ENCODE peak calls at places on chromosome 11, in seven cellular contexts. One of them, this sample, is unnamed.
A peak's percentile ranks its signal among the peaks of the same experiment; 100 is the strongest.

GRCh38 chr11:44562836-44563460 is 2.5 kb upstream of the CD82 start:
- DNase-seq in OCI-LY7: no peak
- DNase-seq in mucosa of descending colon: no peak
- DNase-seq in iPS DF 6.9: no peak
- DNase-seq in pancreas: no peak
- DNase-seq in thoracic aorta: no peak
- DNase-seq in adrenal gland: no peak
- DNase-seq in this sample: no peak

GRCh38 chr11:27388869-27389268 is 25.9 kb upstream of the CCDC34 start:
- DNase-seq in adrenal gland: no peak
- DNase-seq in pancreas: no peak
- DNase-seq in mucosa of descending colon: no peak
- DNase-seq in thoracic aorta: no peak
- DNase-seq in iPS DF 6.9: no peak
- DNase-seq in OCI-LY7: no peak
- DNase-seq in this sample: no peak

GRCh38 chr11:73335204-73335923 is 27.3 kb downstream of the ARHGEF17 start:
- DNase-seq in pancreas: peak; percentile 85
- DNase-seq in iPS DF 6.9: no peak
- DNase-seq in adrenal gland: peak; percentile 80
- DNase-seq in thoracic aorta: peak; percentile 36
- DNase-seq in OCI-LY7: peak; percentile 77
- DNase-seq in mucosa of descending colon: peak; percentile 74
- DNase-seq in this sample: peak; percentile 95

GRCh38 chr11:61609000-61609969 is 28.4 kb upstream of the SYT7 start:
- DNase-seq in OCI-LY7: no peak
- DNase-seq in iPS DF 6.9: no peak
- DNase-seq in adrenal gland: no peak
- DNase-seq in pancreas: no peak
- DNase-seq in thoracic aorta: no peak
- DNase-seq in mucosa of descending colon: peak; percentile 76
- DNase-seq in this sample: no peak

GRCh38 chr11:123107945-123108344 is 46.0 kb upstream of the HSPA8 start:
- DNase-seq in iPS DF 6.9: no peak
- DNase-seq in thoracic aorta: no peak
- DNase-seq in adrenal gland: no peak
- DNase-seq in OCI-LY7: no peak
- DNase-seq in pancreas: no peak
- DNase-seq in mucosa of descending colon: no peak
- DNase-seq in this sample: no peak

GRCh38 chr11:10786451-10786850 is 22.3 kb downstream of the EIF4G2 start:
- DNase-seq in iPS DF 6.9: no peak
- DNase-seq in mucosa of descending colon: no peak
- DNase-seq in pancreas: no peak
- DNase-seq in adrenal gland: no peak
- DNase-seq in OCI-LY7: no peak
- DNase-seq in thoracic aorta: no peak
- DNase-seq in this sample: no peak

GRCh38 chr11:21105196-21105917 is 436.0 kb downstream of the NELL1 start:
- DNase-seq in thoracic aorta: no peak
- DNase-seq in OCI-LY7: no peak
- DNase-seq in iPS DF 6.9: peak; percentile 5
- DNase-seq in adrenal gland: no peak
- DNase-seq in mucosa of descending colon: no peak
- DNase-seq in pancreas: no peak
- DNase-seq in this sample: no peak

GRCh38 chr11:78380615-78381029 is 37.0 kb downstream of the GAB2 start:
- DNase-seq in OCI-LY7: no peak
- DNase-seq in adrenal gland: no peak
- DNase-seq in iPS DF 6.9: no peak
- DNase-seq in mucosa of descending colon: no peak
- DNase-seq in thoracic aorta: no peak
- DNase-seq in pancreas: no peak
- DNase-seq in this sample: peak; percentile 61

GRCh38 chr11:130783322-130783721 is 133.0 kb downstream of the SNX19 start:
- DNase-seq in pancreas: no peak
- DNase-seq in iPS DF 6.9: no peak
- DNase-seq in mucosa of descending colon: no peak
- DNase-seq in adrenal gland: no peak
- DNase-seq in thoracic aorta: no peak
- DNase-seq in OCI-LY7: no peak
- DNase-seq in this sample: no peak

GRCh38 chr11:73311394-73311869 is 3.4 kb downstream of the ARHGEF17 start:
- DNase-seq in pancreas: no peak
- DNase-seq in iPS DF 6.9: no peak
- DNase-seq in thoracic aorta: no peak
- DNase-seq in OCI-LY7: no peak
- DNase-seq in adrenal gland: no peak
- DNase-seq in mucosa of descending colon: no peak
- DNase-seq in this sample: no peak

GRCh38 chr11:8028766-8029165 is 41.6 kb downstream of the EIF3F start:
- DNase-seq in thoracic aorta: no peak
- DNase-seq in iPS DF 6.9: no peak
- DNase-seq in pancreas: no peak
- DNase-seq in OCI-LY7: no peak
- DNase-seq in adrenal gland: no peak
- DNase-seq in mucosa of descending colon: no peak
- DNase-seq in this sample: no peak

GRCh38 chr11:95327273-95327948 is 96.4 kb upstream of the SESN3 start:
- DNase-seq in iPS DF 6.9: no peak
- DNase-seq in OCI-LY7: no peak
- DNase-seq in mucosa of descending colon: no peak
- DNase-seq in pancreas: no peak
- DNase-seq in thoracic aorta: no peak
- DNase-seq in adrenal gland: no peak
- DNase-seq in this sample: no peak

GRCh38 chr11:11400121-11400520 is 47.1 kb upstream of the CSNK2A3 start:
- DNase-seq in thoracic aorta: no peak
- DNase-seq in iPS DF 6.9: no peak
- DNase-seq in mucosa of descending colon: no peak
- DNase-seq in pancreas: no peak
- DNase-seq in adrenal gland: no peak
- DNase-seq in OCI-LY7: no peak
- DNase-seq in this sample: no peak

GRCh38 chr11:77249427-77249826 is 52.1 kb downstream of the GDPD4 start:
- DNase-seq in pancreas: no peak
- DNase-seq in thoracic aorta: no peak
- DNase-seq in OCI-LY7: no peak
- DNase-seq in mucosa of descending colon: no peak
- DNase-seq in adrenal gland: no peak
- DNase-seq in iPS DF 6.9: no peak
- DNase-seq in this sample: no peak

GRCh38 chr11:82718307-82718706 is 15.4 kb downstream of the FAM181B start:
- DNase-seq in pancreas: no peak
- DNase-seq in mucosa of descending colon: no peak
- DNase-seq in OCI-LY7: peak; percentile 41
- DNase-seq in thoracic aorta: no peak
- DNase-seq in adrenal gland: peak; percentile 33
- DNase-seq in iPS DF 6.9: no peak
- DNase-seq in this sample: peak; percentile 81

GRCh38 chr11:99937330-99937729 is 749.8 kb upstream of the ARHGAP42 start:
- DNase-seq in thoracic aorta: no peak
- DNase-seq in pancreas: no peak
- DNase-seq in mucosa of descending colon: no peak
- DNase-seq in OCI-LY7: no peak
- DNase-seq in adrenal gland: no peak
- DNase-seq in iPS DF 6.9: no peak
- DNase-seq in this sample: no peak

GRCh38 chr11:1206391-1207271 is 16.2 kb upstream of the MUC5B start:
- DNase-seq in iPS DF 6.9: no peak
- DNase-seq in adrenal gland: peak; percentile 4
- DNase-seq in thoracic aorta: no peak
- DNase-seq in OCI-LY7: no peak
- DNase-seq in pancreas: no peak
- DNase-seq in mucosa of descending colon: no peak
- DNase-seq in this sample: no peak

GRCh38 chr11:44604171-44604581 is 38.7 kb downstream of the CD82 start:
- DNase-seq in iPS DF 6.9: no peak
- DNase-seq in thoracic aorta: peak; percentile 41
- DNase-seq in OCI-LY7: no peak
- DNase-seq in pancreas: no peak
- DNase-seq in mucosa of descending colon: no peak
- DNase-seq in adrenal gland: no peak
- DNase-seq in this sample: no peak

GRCh38 chr11:62958547-62959071 is 26.2 kb downstream of the SLC22A6 start:
- DNase-seq in OCI-LY7: no peak
- DNase-seq in mucosa of descending colon: no peak
- DNase-seq in pancreas: no peak
- DNase-seq in thoracic aorta: no peak
- DNase-seq in iPS DF 6.9: no peak
- DNase-seq in adrenal gland: peak; percentile 29
- DNase-seq in this sample: no peak

GRCh38 chr11:6606471-6607189 is 3.1 kb downstream of the ILK start:
- DNase-seq in iPS DF 6.9: peak; percentile 87
- DNase-seq in thoracic aorta: peak; percentile 90
- DNase-seq in OCI-LY7: peak; percentile 52
- DNase-seq in pancreas: peak; percentile 91
- DNase-seq in mucosa of descending colon: peak; percentile 92
- DNase-seq in adrenal gland: peak; percentile 92
- DNase-seq in this sample: peak; percentile 97

GRCh38 chr11:113153847-113154246 is 160.5 kb upstream of the TTC12 start:
- DNase-seq in adrenal gland: no peak
- DNase-seq in thoracic aorta: no peak
- DNase-seq in iPS DF 6.9: no peak
- DNase-seq in pancreas: no peak
- DNase-seq in mucosa of descending colon: no peak
- DNase-seq in OCI-LY7: no peak
- DNase-seq in this sample: peak; percentile 10

GRCh38 chr11:108019870-108020540 is 11.3 kb downstream of the CUL5 start:
- DNase-seq in thoracic aorta: no peak
- DNase-seq in mucosa of descending colon: no peak
- DNase-seq in adrenal gland: no peak
- DNase-seq in iPS DF 6.9: no peak
- DNase-seq in pancreas: no peak
- DNase-seq in OCI-LY7: no peak
- DNase-seq in this sample: peak; percentile 43

GRCh38 chr11:47523491-47524199 is 29.3 kb downstream of the CELF1 start:
- DNase-seq in thoracic aorta: peak; percentile 41
- DNase-seq in iPS DF 6.9: no peak
- DNase-seq in adrenal gland: peak; percentile 85
- DNase-seq in OCI-LY7: no peak
- DNase-seq in pancreas: no peak
- DNase-seq in mucosa of descending colon: no peak
- DNase-seq in this sample: peak; percentile 82

GRCh38 chr11:134843735-134844134 is 431.7 kb upstream of the B3GAT1 start:
- DNase-seq in iPS DF 6.9: no peak
- DNase-seq in thoracic aorta: no peak
- DNase-seq in mucosa of descending colon: no peak
- DNase-seq in adrenal gland: no peak
- DNase-seq in pancreas: no peak
- DNase-seq in OCI-LY7: no peak
- DNase-seq in this sample: no peak
- H3K4me1 ChIP-seq in iPS DF 6.9: no peaks in the 10 kb centered on the region
- H3K4me1 ChIP-seq in thoracic aorta: no peaks in the 10 kb centered on the region
- H3K4me1 ChIP-seq in mucosa of descending colon: no peaks in the 10 kb centered on the region
- H3K4me1 ChIP-seq in adrenal gland: no peaks in the 10 kb centered on the region
- H3K4me1 ChIP-seq in pancreas: no peaks in the 10 kb centered on the region
- H3K4me1 ChIP-seq in OCI-LY7: no peaks in the 10 kb centered on the region
- H3K4me1 ChIP-seq in this sample: no peaks in the 10 kb centered on the region

GRCh38 chr11:3380706-3381570 is 2.0 kb upstream of the ZNF195 start:
- DNase-seq in thoracic aorta: no peak
- DNase-seq in pancreas: no peak
- DNase-seq in adrenal gland: no peak
- DNase-seq in iPS DF 6.9: no peak
- DNase-seq in OCI-LY7: no peak
- DNase-seq in mucosa of descending colon: no peak
- DNase-seq in this sample: no peak
- H3K4me3 ChIP-seq in thoracic aorta: peak overlapping the region; percentile 65
- H3K4me3 ChIP-seq in pancreas: peak overlapping the region; percentile 7
- H3K4me3 ChIP-seq in adrenal gland: no peak overlapping the region
- H3K4me3 ChIP-seq in iPS DF 6.9: peak overlapping the region; percentile 59
- H3K4me3 ChIP-seq in OCI-LY7: no peak overlapping the region
- H3K4me3 ChIP-seq in mucosa of descending colon: no peak overlapping the region
- H3K4me3 ChIP-seq in this sample: peak overlapping the region; percentile 80

DNA sequence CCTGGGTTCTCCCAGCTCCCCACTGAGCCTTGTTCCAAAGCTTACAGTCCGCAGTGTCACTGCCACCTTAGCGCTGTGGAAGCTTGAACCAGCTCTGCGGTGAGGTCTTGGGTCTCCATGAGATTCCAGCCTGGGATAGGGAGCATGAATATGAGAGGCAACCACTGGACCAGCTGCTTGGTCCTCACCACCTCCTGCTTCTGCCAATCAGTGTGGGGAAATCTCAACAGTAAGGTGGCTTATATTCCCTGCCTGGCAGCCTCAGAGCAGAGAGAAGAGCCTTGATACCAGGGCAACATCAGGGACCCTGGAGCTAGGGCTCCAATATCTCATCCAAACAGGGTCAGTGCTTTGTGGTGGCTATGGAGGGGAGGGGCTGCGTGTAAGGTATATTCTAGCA is 912 bp downstream of the CD44 start:
- DNase-seq in OCI-LY7: no peak
- DNase-seq in mucosa of descending colon: no peak
- DNase-seq in pancreas: peak; percentile 34
- DNase-seq in thoracic aorta: no peak
- DNase-seq in adrenal gland: no peak
- DNase-seq in iPS DF 6.9: no peak
- DNase-seq in this sample: peak; percentile 62
- H3K4me1 ChIP-seq in OCI-LY7: peaks cover 20% of the 10 kb centered on the region
- H3K4me1 ChIP-seq in mucosa of descending colon: peaks cover 27% of the 10 kb centered on the region
- H3K4me1 ChIP-seq in pancreas: peaks cover 34% of the 10 kb centered on the region
- H3K4me1 ChIP-seq in thoracic aorta: peaks cover 54% of the 10 kb centered on the region
- H3K4me1 ChIP-seq in adrenal gland: peaks cover 20% of the 10 kb centered on the region
- H3K4me1 ChIP-seq in iPS DF 6.9: peaks cover 4% of the 10 kb centered on the region
- H3K4me1 ChIP-seq in this sample: peaks cover 49% of the 10 kb centered on the region

GRCh38 chr11:128689586-128689945 is 4.3 kb upstream of the FLI1 start:
- DNase-seq in adrenal gland: no peak
- DNase-seq in OCI-LY7: no peak
- DNase-seq in iPS DF 6.9: no peak
- DNase-seq in mucosa of descending colon: peak; percentile 50
- DNase-seq in thoracic aorta: no peak
- DNase-seq in pancreas: peak; percentile 18
- DNase-seq in this sample: no peak
- H3K4me3 ChIP-seq in adrenal gland: no peak overlapping the region
- H3K4me3 ChIP-seq in OCI-LY7: no peak overlapping the region
- H3K4me3 ChIP-seq in iPS DF 6.9: no peak overlapping the region
- H3K4me3 ChIP-seq in mucosa of descending colon: no peak overlapping the region
- H3K4me3 ChIP-seq in thoracic aorta: peak overlapping the region; percentile 66
- H3K4me3 ChIP-seq in pancreas: no peak overlapping the region
- H3K4me3 ChIP-seq in this sample: no peak overlapping the region

DNA sequence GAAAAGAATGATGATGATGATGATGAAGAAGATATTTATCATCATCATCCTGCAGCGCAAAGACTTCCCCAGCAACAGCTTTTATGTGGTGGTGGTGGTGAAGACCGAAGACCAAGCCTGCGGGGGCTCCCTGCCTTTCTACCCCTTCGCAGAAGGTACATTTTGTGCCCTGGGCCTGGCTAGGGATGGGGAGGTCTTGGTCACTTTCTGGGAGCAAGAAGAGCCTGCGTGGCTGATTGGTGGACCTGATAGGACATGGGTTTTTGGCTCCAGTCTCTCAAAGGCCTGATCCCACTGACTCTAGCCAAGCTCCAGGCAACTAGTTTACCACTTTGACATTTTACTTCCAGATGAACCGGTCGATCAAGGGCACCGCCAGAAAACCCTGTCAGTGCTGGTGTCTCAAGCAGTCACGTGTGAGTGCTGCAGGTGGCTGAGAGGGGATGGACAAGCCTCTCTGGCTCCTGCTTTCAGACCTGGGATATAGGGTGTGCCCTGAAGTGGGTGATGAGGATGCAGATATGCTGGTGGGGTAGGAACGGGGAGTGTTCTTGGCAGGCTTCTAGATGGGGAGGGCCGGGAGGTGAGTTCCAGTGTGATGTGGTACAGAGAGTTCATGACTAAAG is 5.3 kb downstream of the SIDT2 start:
- DNase-seq in mucosa of descending colon: peak; percentile 55
- DNase-seq in pancreas: peak; percentile 56
- DNase-seq in OCI-LY7: no peak
- DNase-seq in adrenal gland: no peak
- DNase-seq in thoracic aorta: no peak
- DNase-seq in iPS DF 6.9: no peak
- DNase-seq in this sample: no peak
- H3K4me1 ChIP-seq in mucosa of descending colon: peaks cover 27% of the 10 kb centered on the region
- H3K4me1 ChIP-seq in pancreas: peaks cover 33% of the 10 kb centered on the region
- H3K4me1 ChIP-seq in OCI-LY7: peaks cover 41% of the 10 kb centered on the region
- H3K4me1 ChIP-seq in adrenal gland: peaks cover 21% of the 10 kb centered on the region
- H3K4me1 ChIP-seq in thoracic aorta: peaks cover 22% of the 10 kb centered on the region
- H3K4me1 ChIP-seq in iPS DF 6.9: peaks cover 5% of the 10 kb centered on the region
- H3K4me1 ChIP-seq in this sample: peaks cover 19% of the 10 kb centered on the region